ENCODE peak calls at places on chromosome 3, in four cellular contexts. N is K562, F is GM12878, E is HepG2. R is an unnamed sample.

GRCh38 chr3:74537164-74537563 is 77.3 kb downstream of the CNTN3 start:
- DNase-seq in E (no peak), N (no peak), F (no peak), R (no peak)

GRCh38 chr3:50562866-50563265 is 4.7 kb downstream of the C3orf18 start:
- DNase-seq in E (no peak), N (no peak), F (no peak), R (no peak)

GRCh38 chr3:188151438-188151837 is 2.5 kb upstream of the LPP start:
- DNase-seq in F (no peak), N (no peak), E (no peak), R (no peak)

GRCh38 chr3:115784739-115785571 is 161.6 kb downstream of the GAP43 start:
- DNase-seq in N (no peak), E (no peak), F (no peak), R (no peak)

GRCh38 chr3:186280737-186281136 is 81.3 kb downstream of the DGKG start:
- DNase-seq in N (no peak), E (no peak), F (no peak), R (no peak)

GRCh38 chr3:72232777-72233176 is 447.8 kb upstream of the PROK2 start:
- DNase-seq in F (no peak), N (no peak), E (no peak), R (no peak)

GRCh38 chr3:57538465-57538864 is 5.7 kb downstream of the DNAH12 start:
- DNase-seq in E (no peak), F (no peak), N (no peak), R (no peak)

GRCh38 chr3:188689101-188689574 is 482.6 kb upstream of the TPRG1 start:
- DNase-seq in N (no peak), F (no peak), E (no peak), R (no peak)

GRCh38 chr3:159667261-159667660 is 321.4 kb upstream of the IL12A start:
- DNase-seq in E (no peak), F (no peak), N (no peak), R (no peak)

GRCh38 chr3:179036626-179037300 is 34.8 kb downstream of the ZMAT3 start:
- DNase-seq in N (no peak), F (no peak), E (no peak), R (no peak)

GRCh38 chr3:24641628-24642027 is 147.0 kb upstream of the THRB start:
- DNase-seq in E (no peak), N (no peak), F (no peak), R (no peak)

GRCh38 chr3:3851621-3852323 is 52.5 kb downstream of the LRRN1 start:
- DNase-seq in E (no peak), N (no peak), F (no peak), R (no peak)
- TF ChIP-seq FOXK2 in E (no peak), N (no peak), F (no peak), R (no peak)

GRCh38 chr3:138642927-138643253 is 34.3 kb downstream of the FAIM start:
- DNase-seq in F (no peak), E (no peak), N (no peak), R (no peak)

GRCh38 chr3:138646008-138646407 is 37.4 kb downstream of the FAIM start:
- DNase-seq in F (no peak), E (no peak), N (no peak), R (no peak)

GRCh38 chr3:138640537-138640936 is 32.0 kb downstream of the FAIM start:
- DNase-seq in E (no peak), N (no peak), F (no peak), R (no peak)

GRCh38 chr3:138638641-138639040 is 30.1 kb downstream of the FAIM start:
- DNase-seq in N (no peak), E (no peak), F (no peak), R (no peak)

GRCh38 chr3:138642226-138642926 is 33.8 kb downstream of the FAIM start:
- DNase-seq in F (no peak), N (no peak), E (no peak), R (no peak)
- TF ChIP-seq SP1 in F (no peak), N (no peak), E (no peak), R (no peak)

DNA sequence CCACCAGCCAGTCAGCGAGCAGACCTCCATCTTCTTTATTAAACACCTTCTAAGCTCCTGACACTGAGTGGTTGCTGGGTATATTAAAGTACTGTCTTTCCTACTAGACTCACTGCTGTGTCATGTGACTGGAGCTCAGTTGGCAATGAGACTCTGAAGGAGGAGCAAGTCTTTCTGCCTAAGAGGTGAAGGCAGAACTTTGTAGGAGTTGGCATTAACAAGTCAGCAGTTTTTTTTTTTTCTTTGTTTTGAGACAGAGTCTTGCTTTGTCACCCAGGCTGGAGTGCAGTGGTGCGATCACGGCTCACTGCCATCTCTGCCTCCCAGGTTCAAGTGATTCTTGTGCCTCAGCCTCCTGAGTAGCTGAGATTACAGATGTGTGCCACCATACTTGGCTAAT is 62.2 kb downstream of the ABHD5 start:
- DNase-seq in F (no peak), E (no peak), N (no peak), R (no peak)
- TF ChIP-seq BHLHE40 in F (no peak), E (no peak), N (no peak), R (no peak)

GRCh38 chr3:194780706-194781105 is 95.0 kb downstream of the FAM43A start:
- DNase-seq in N (no peak), F (no peak), E (no peak), R (no peak)
- TF ChIP-seq FOXK2 in N (no peak), F (no peak), E (no peak), R (no peak)